ENCODE peak calls at places on chromosomes 11 and 22, in seven cellular contexts. F is breast epithelium; L is brain microvascular endothelial cell; M is dorsolateral prefrontal cortex; R is CD4-positive, alpha-beta T cell; H is CD8-positive, alpha-beta T cell; K is HFFc6. Z is an unnamed sample.

GRCh38 chr11:1929621-1930447 is 10.3 kb downstream of the TNNT3 start:
- DNase-seq in F (no peak), L (no peak), M (no peak), R (no peak), H (no peak), K (no peak), Z (no peak)

GRCh38 chr11:75589933-75590332 is 27.9 kb downstream of the SERPINH1 start:
- DNase-seq in F (no peak), L (no peak), M (no peak), R (no peak), H (no peak), K (no peak), Z (no peak)

GRCh38 chr11:123584186-123584585 is 70.2 kb downstream of the SCN3B start:
- DNase-seq in F (no peak), L (no peak), M (no peak), R (no peak), H (no peak), K (no peak), Z (no peak)

GRCh38 chr11:13013054-13013488 is 4.0 kb downstream of the RASSF10 start:
- DNase-seq in F (no peak), L (no peak), M (no peak), R (no peak), H (no peak), K (no peak), Z (no peak)

GRCh38 chr11:122159173-122159701 is 43.2 kb upstream of the BLID start:
- DNase-seq in F (no peak), L (no peak), M (no peak), R (no peak), H (no peak), K (peak), Z (no peak)

GRCh38 chr11:65323813-65324212 is 9.1 kb downstream of the CDC42EP2 start:
- DNase-seq in F (no peak), L (no peak), M (no peak), R (no peak), H (no peak), K (no peak), Z (no peak)

GRCh38 chr11:63532799-63533475 is 3.7 kb upstream of the PLAAT4 start:
- DNase-seq in F (no peak), L (no peak), M (no peak), R (no peak), H (no peak), K (no peak), Z (no peak)

GRCh38 chr22:50731811-50732624 is 6.0 kb upstream of the ACR start:
- DNase-seq in F (peak), L (peak), M (peak), R (peak), H (peak), K (peak), Z (no peak)

GRCh38 chr11:75633409-75634011 is 35.3 kb downstream of the MAP6 start:
- DNase-seq in F (no peak), L (no peak), M (no peak), R (no peak), H (no peak), K (no peak), Z (no peak)

GRCh38 chr22:41909290-41910049 is 5.4 kb downstream of the SHISA8 start:
- DNase-seq in F (no peak), L (no peak), M (no peak), R (no peak), H (no peak), K (no peak), Z (no peak)

GRCh38 chr22:22074634-22075381 is 92.2 kb upstream of the TOP3B start:
- DNase-seq in F (no peak), L (no peak), M (no peak), R (no peak), H (no peak), K (no peak), Z (no peak)

GRCh38 chr11:80542704-80543103 is 1101.9 kb upstream of the TENM4 start:
- DNase-seq in F (no peak), L (no peak), M (no peak), R (no peak), H (no peak), K (no peak), Z (no peak)

GRCh38 chr11:75541301-75541929 is 15.7 kb upstream of the GDPD5 start:
- DNase-seq in F (no peak), L (no peak), M (no peak), R (no peak), H (no peak), K (no peak), Z (no peak)

GRCh38 chr11:107508858-107509244 is 51.2 kb upstream of the CWF19L2 start:
- DNase-seq in F (no peak), L (no peak), M (no peak), R (no peak), H (no peak), K (no peak), Z (no peak)

GRCh38 chr11:71977743-71978418 is 20.8 kb upstream of the IL18BP start:
- DNase-seq in F (no peak), L (peak), M (peak), R (peak), H (peak), K (peak), Z (no peak)

GRCh38 chr11:100855466-100856067 is 168.5 kb downstream of the ARHGAP42 start:
- DNase-seq in F (no peak), L (no peak), M (no peak), R (no peak), H (no peak), K (peak), Z (no peak)

GRCh38 chr11:71580057-71581003 is 2.3 kb downstream of the KRTAP5-11 start:
- DNase-seq in F (peak), L (peak), M (peak), R (no peak), H (no peak), K (peak), Z (no peak)

GRCh38 chr11:66715346-66716085 is 13.5 kb downstream of the SPTBN2 start:
- DNase-seq in F (no peak), L (no peak), M (no peak), R (no peak), H (no peak), K (no peak), Z (no peak)

GRCh38 chr11:8906629-8907028 is 4.4 kb upstream of the AKIP1 start:
- DNase-seq in F (no peak), L (peak), M (no peak), R (no peak), H (no peak), K (peak), Z (no peak)

GRCh38 chr11:11788067-11788710 is 53.6 kb upstream of the USP47 start:
- DNase-seq in F (no peak), L (no peak), M (no peak), R (no peak), H (no peak), K (no peak), Z (no peak)
- TF ChIP-seq CTCF in F (no peak), L (no peak), M (peak), R (no peak), H (no peak), K (peak), Z (peak)

GRCh38 chr22:37196539-37197450 is 8.7 kb upstream of the C1QTNF6 start:
- DNase-seq in F (peak), L (no peak), M (peak), R (no peak), H (no peak), K (peak), Z (no peak)
- TF ChIP-seq CTCF in F (no peak), L (peak), M (peak), R (no peak), H (no peak), K (peak), Z (no peak)

DNA sequence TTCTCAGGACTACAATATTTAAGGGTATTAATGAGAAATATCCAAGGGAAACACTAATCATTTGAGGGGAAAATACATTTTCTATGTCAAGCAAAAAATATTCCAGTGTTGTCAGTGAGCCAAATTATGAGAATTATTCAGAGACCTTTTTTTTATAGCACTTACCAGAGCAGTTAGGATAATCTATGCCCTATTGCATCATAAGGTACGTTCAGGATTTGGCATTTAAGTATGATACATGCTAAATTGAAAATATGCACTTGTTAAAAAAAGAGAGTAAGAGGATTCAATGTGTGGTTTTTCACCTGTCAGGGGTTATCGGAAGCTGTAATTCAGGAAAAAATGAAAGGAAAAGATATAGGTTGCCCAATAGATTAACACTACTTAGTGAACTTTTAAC is 17.2 kb upstream of the MPPED2 start:
- DNase-seq in F (no peak), L (no peak), M (no peak), R (no peak), H (no peak), K (no peak), Z (no peak)
- TF ChIP-seq CTCF in F (no peak), L (no peak), M (no peak), R (no peak), H (no peak), K (no peak), Z (no peak)

DNA sequence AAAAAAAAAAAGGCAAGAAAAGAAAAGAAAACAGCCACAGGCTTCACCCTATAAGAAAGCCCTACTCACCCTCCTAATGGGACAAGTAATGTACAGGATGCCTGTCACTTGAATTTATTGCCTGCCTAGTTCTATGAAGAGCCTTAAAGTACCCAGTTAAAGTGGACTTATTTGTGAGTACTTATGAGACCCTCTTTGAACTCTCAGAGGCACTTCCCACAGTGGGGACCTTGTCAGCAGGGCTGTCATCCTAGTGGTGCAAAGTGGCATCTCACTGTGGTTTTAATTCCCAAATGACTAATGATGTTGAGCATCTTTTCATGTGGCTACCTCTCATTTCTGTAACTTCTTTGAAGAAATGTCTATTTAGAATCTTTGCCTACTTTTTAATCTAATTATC is 41.8 kb upstream of the BARX2 start:
- DNase-seq in F (no peak), L (no peak), M (no peak), R (no peak), H (no peak), K (no peak), Z (no peak)
- TF ChIP-seq CTCF in F (no peak), L (peak), M (no peak), R (no peak), H (no peak), K (peak), Z (no peak)